ENCODE peak calls at places on chromosome 7, in four cellular contexts. G, W, K and T are unnamed samples.
A peak's percentile ranks its signal among the peaks of the same experiment; 100 is the strongest.

GRCh38 chr7:31878875-31879274 is 191.3 kb downstream of the PDE1C start:
- DNase-seq in G (no peak), W (no peak), K (no peak), T (no peak)

GRCh38 chr7:49631071-49631826 is 142.2 kb upstream of the VWC2 start:
- DNase-seq in G (no peak), W (no peak), K (no peak), T (no peak)

GRCh38 chr7:31633894-31634494 is 53.0 kb upstream of the PPP1R17 start:
- DNase-seq in G (peak; percentile 38), W (peak; percentile 59), K (peak; percentile 39), T (peak; percentile 62)

GRCh38 chr7:47525066-47525623 is 56.8 kb downstream of the TNS3 start:
- DNase-seq in G (no peak), W (no peak), K (no peak), T (no peak)

GRCh38 chr7:54917613-54918406 is 101.0 kb upstream of the EGFR start:
- DNase-seq in G (no peak), W (no peak), K (no peak), T (no peak)

GRCh38 chr7:39826166-39826565 is 123.9 kb upstream of the CDK13 start:
- DNase-seq in G (no peak), W (no peak), K (no peak), T (no peak)

GRCh38 chr7:13980474-13980873 is 9.0 kb downstream of the ETV1 start:
- DNase-seq in G (no peak), W (no peak), K (no peak), T (peak; percentile 34)

GRCh38 chr7:8627322-8627721 is 193.9 kb downstream of the NXPH1 start:
- DNase-seq in G (no peak), W (no peak), K (no peak), T (no peak)

GRCh38 chr7:85021090-85021704 is 165.7 kb downstream of the SEMA3D start:
- DNase-seq in G (no peak), W (peak; percentile 62), K (peak; percentile 31), T (peak; percentile 28)

GRCh38 chr7:36175872-36176271 is 22.8 kb downstream of the EEPD1 start:
- DNase-seq in G (peak; percentile 57), W (no peak), K (no peak), T (no peak)

GRCh38 chr7:48097511-48098231 is 8.6 kb downstream of the UPP1 start:
- DNase-seq in G (no peak), W (no peak), K (no peak), T (no peak)

GRCh38 chr7:99473315-99473596 is 566 bp downstream of the ZNF789 start:
- DNase-seq in G (no peak), W (peak; percentile 92), K (peak; percentile 82), T (peak; percentile 71)

GRCh38 chr7:6528401-6529130 is 22.7 kb downstream of the GRID2IP start:
- DNase-seq in G (no peak), W (no peak), K (no peak), T (no peak)

GRCh38 chr7:157669768-157670345 is 333.1 kb downstream of the DNAJB6 start:
- DNase-seq in G (no peak), W (peak; percentile 23), K (no peak), T (no peak)

GRCh38 chr7:726854-727103 is 280 bp downstream of the DNAAF5 start:
- DNase-seq in G (no peak), W (no peak), K (no peak), T (no peak)

GRCh38 chr7:150400779-150401423 is 21.8 kb downstream of the ZNF775 start:
- DNase-seq in G (no peak), W (no peak), K (no peak), T (no peak)

GRCh38 chr7:150685219-150686029 is at the start of gene GIMAP2:
- DNase-seq in G (peak; percentile 29), W (peak; percentile 21), K (no peak), T (no peak)

GRCh38 chr7:101179117-101179779 is 845 bp downstream of the NAT16 start:
- DNase-seq in G (no peak), W (no peak), K (no peak), T (no peak)

GRCh38 chr7:155860840-155861479 is 48.7 kb upstream of the SHH start:
- DNase-seq in G (no peak), W (peak; percentile 81), K (peak; percentile 64), T (peak; percentile 49)

GRCh38 chr7:40551685-40552576 is 417.1 kb downstream of the SUGCT start:
- DNase-seq in G (no peak), W (peak; percentile 89), K (peak; percentile 88), T (peak; percentile 74)

GRCh38 chr7:111045469-111045868 is 45.5 kb upstream of the LRRN3 start:
- DNase-seq in G (no peak), W (no peak), K (peak; percentile 30), T (peak; percentile 43)

GRCh38 chr7:152081088-152081487 is 55.6 kb downstream of the GALNT11 start:
- DNase-seq in G (no peak), W (no peak), K (no peak), T (no peak)

GRCh38 chr7:20269726-20270125 is 52.5 kb upstream of the MACC1 start:
- DNase-seq in G (no peak), W (peak; percentile 52), K (peak; percentile 33), T (peak; percentile 89)

GRCh38 chr7:151126500-151127137 is 40.3 kb downstream of the AGAP3 start:
- DNase-seq in G (no peak), W (no peak), K (no peak), T (no peak)

GRCh38 chr7:141698247-141699015 is 3.5 kb downstream of the DENND11 start:
- DNase-seq in G (no peak), W (no peak), K (no peak), T (no peak)

GRCh38 chr7:117010375-117011133 is 57.3 kb downstream of the ST7 start:
- DNase-seq in G (no peak), W (no peak), K (peak; percentile 56), T (peak; percentile 46)

GRCh38 chr7:34849163-34849960 is 187.9 kb downstream of the DPY19L1 start:
- DNase-seq in G (no peak), W (peak; percentile 44), K (no peak), T (no peak)

GRCh38 chr7:90225601-90226000 is 14.1 kb downstream of the STEAP2 start:
- DNase-seq in G (no peak), W (no peak), K (no peak), T (no peak)

GRCh38 chr7:23012186-23012585 is 1.7 kb downstream of the HYCC1 start:
- DNase-seq in G (no peak), W (no peak), K (no peak), T (no peak)
- H3K4me3 ChIP-seq in G (peak overlapping the region; percentile 78), W (peak overlapping the region; percentile 92), K (peak overlapping the region; percentile 66), T (peak overlapping the region; percentile 84)

DNA sequence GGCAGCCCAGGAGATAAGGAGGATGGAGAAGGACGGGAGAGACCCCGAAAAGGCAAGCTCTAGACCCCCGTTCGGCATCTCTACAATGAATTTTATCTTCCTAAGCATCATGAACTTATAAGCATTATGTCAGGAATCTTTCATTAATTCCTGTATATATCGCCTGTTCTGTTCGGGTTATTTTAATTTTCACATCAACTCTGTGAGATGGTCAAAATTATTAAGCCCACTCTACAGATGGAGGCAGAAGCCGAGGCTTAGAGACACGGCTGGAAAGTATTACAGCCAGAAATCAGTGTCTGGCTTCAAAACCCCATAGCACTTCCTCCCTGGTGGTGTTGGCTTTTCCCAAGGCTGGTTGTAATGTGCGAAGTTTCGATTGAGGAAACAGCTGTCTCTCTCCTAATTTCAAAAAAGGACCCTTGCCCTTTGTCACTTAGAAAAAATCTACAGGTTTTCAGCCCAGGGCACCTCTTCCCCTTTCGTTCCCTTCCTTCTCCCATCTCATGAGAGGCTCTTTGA is 1.5 kb upstream of the GRM8 start:
- DNase-seq in G (no peak), W (no peak), K (no peak), T (no peak)
- TF ChIP-seq CTCF in G (no peak), W (no peak), K (no peak), T (no peak)

GRCh38 chr7:26944486-26944885 is 80.1 kb upstream of the SKAP2 start:
- DNase-seq in G (no peak), W (no peak), K (no peak), T (no peak)
- H3K4me3 ChIP-seq in G (no peak overlapping the region), W (no peak overlapping the region), K (no peak overlapping the region), T (no peak overlapping the region)

GRCh38 chr7:5470721-5471311 is 47.2 kb upstream of the TNRC18 start:
- DNase-seq in G (peak; percentile 63), W (no peak), K (peak; percentile 40), T (no peak)

GRCh38 chr7:5470167-5470532 is 46.5 kb upstream of the TNRC18 start:
- DNase-seq in G (no peak), W (no peak), K (no peak), T (no peak)

GRCh38 chr7:5469375-5470166 is 45.9 kb upstream of the TNRC18 start:
- DNase-seq in G (no peak), W (no peak), K (no peak), T (no peak)

GRCh38 chr7:5476001-5476400 is 52.4 kb upstream of the TNRC18 start:
- DNase-seq in G (no peak), W (no peak), K (no peak), T (no peak)

GRCh38 chr7:5472432-5473315 is 49.0 kb upstream of the TNRC18 start:
- DNase-seq in G (no peak), W (no peak), K (no peak), T (no peak)
- TF ChIP-seq CTCF in G (no peak), W (no peak), K (no peak), T (no peak)